ENCODE peak calls at places on chromosomes 11 and 22, in six cellular contexts. One of them, this sample, is unnamed. For H3K4me1, the result is how much of the 10 kb centered on the place peaks cover.

GRCh38 chr11:119113716-119114115 is 6.6 kb downstream of the C2CD2L start:
- DNase-seq in testis: no peak
- DNase-seq in IMR-90: no peak
- DNase-seq in body of pancreas: no peak
- DNase-seq in tibial nerve: no peak
- DNase-seq in A549: no peak
- DNase-seq in this sample: no peak

GRCh38 chr11:2769779-2770555 is 70.2 kb upstream of the KCNQ1OT1 start:
- DNase-seq in testis: peak
- DNase-seq in IMR-90: no peak
- DNase-seq in body of pancreas: peak
- DNase-seq in tibial nerve: peak
- DNase-seq in A549: no peak
- DNase-seq in this sample: no peak

GRCh38 chr11:86588566-86589090 is 83.8 kb downstream of the ME3 start:
- DNase-seq in testis: no peak
- DNase-seq in IMR-90: no peak
- DNase-seq in body of pancreas: no peak
- DNase-seq in tibial nerve: no peak
- DNase-seq in A549: no peak
- DNase-seq in this sample: no peak

GRCh38 chr11:35549787-35550186 is 24.4 kb upstream of the PAMR1 start:
- DNase-seq in testis: no peak
- DNase-seq in IMR-90: peak
- DNase-seq in body of pancreas: no peak
- DNase-seq in tibial nerve: no peak
- DNase-seq in A549: no peak
- DNase-seq in this sample: no peak

GRCh38 chr11:61919113-61919840 is 1.9 kb upstream of the RAB3IL1 start:
- DNase-seq in testis: no peak
- DNase-seq in IMR-90: no peak
- DNase-seq in body of pancreas: no peak
- DNase-seq in tibial nerve: no peak
- DNase-seq in A549: no peak
- DNase-seq in this sample: no peak

GRCh38 chr22:17218341-17218740 is 894 bp downstream of the ADA2 start:
- DNase-seq in testis: no peak
- DNase-seq in IMR-90: no peak
- DNase-seq in body of pancreas: no peak
- DNase-seq in tibial nerve: no peak
- DNase-seq in A549: no peak
- DNase-seq in this sample: no peak

GRCh38 chr11:27673979-27674663 is 26.1 kb downstream of the BDNF start:
- DNase-seq in testis: no peak
- DNase-seq in IMR-90: no peak
- DNase-seq in body of pancreas: no peak
- DNase-seq in tibial nerve: no peak
- DNase-seq in A549: no peak
- DNase-seq in this sample: no peak

GRCh38 chr11:76115555-76115954 is 90.7 kb downstream of the WNT11 start:
- DNase-seq in testis: no peak
- DNase-seq in IMR-90: no peak
- DNase-seq in body of pancreas: no peak
- DNase-seq in tibial nerve: no peak
- DNase-seq in A549: no peak
- DNase-seq in this sample: no peak

GRCh38 chr11:132784441-132784840 is 747.9 kb downstream of the OPCML start:
- DNase-seq in testis: no peak
- DNase-seq in IMR-90: peak
- DNase-seq in body of pancreas: no peak
- DNase-seq in tibial nerve: no peak
- DNase-seq in A549: no peak
- DNase-seq in this sample: no peak

GRCh38 chr11:7490535-7490934 is 5.2 kb downstream of the OLFML1 start:
- DNase-seq in testis: no peak
- DNase-seq in IMR-90: no peak
- DNase-seq in body of pancreas: no peak
- DNase-seq in tibial nerve: no peak
- DNase-seq in A549: no peak
- DNase-seq in this sample: no peak

GRCh38 chr22:50581950-50582561 is 593 bp downstream of the CHKB start:
- DNase-seq in testis: no peak
- DNase-seq in IMR-90: no peak
- DNase-seq in body of pancreas: peak
- DNase-seq in tibial nerve: no peak
- DNase-seq in A549: no peak
- DNase-seq in this sample: no peak

GRCh38 chr11:21566521-21567100 is 626.3 kb upstream of the ANO5 start:
- DNase-seq in testis: no peak
- DNase-seq in IMR-90: no peak
- DNase-seq in body of pancreas: no peak
- DNase-seq in tibial nerve: no peak
- DNase-seq in A549: no peak
- DNase-seq in this sample: no peak

GRCh38 chr22:32754413-32755041 is 47.0 kb upstream of the TIMP3 start:
- DNase-seq in testis: peak
- DNase-seq in IMR-90: peak
- DNase-seq in body of pancreas: no peak
- DNase-seq in tibial nerve: no peak
- DNase-seq in A549: no peak
- DNase-seq in this sample: no peak

GRCh38 chr11:67387074-67387473 is 4.7 kb upstream of the RAD9A start:
- DNase-seq in testis: no peak
- DNase-seq in IMR-90: no peak
- DNase-seq in body of pancreas: no peak
- DNase-seq in tibial nerve: no peak
- DNase-seq in A549: no peak
- DNase-seq in this sample: no peak

GRCh38 chr22:48612077-48612995 is 1215.3 kb downstream of the BRD1 start:
- DNase-seq in testis: no peak
- DNase-seq in IMR-90: no peak
- DNase-seq in body of pancreas: no peak
- DNase-seq in tibial nerve: no peak
- DNase-seq in A549: no peak
- DNase-seq in this sample: no peak

GRCh38 chr11:121508449-121508848 is 55.7 kb upstream of the SORL1-AS1 start:
- DNase-seq in testis: no peak
- DNase-seq in IMR-90: no peak
- DNase-seq in body of pancreas: no peak
- DNase-seq in tibial nerve: no peak
- DNase-seq in A549: no peak
- DNase-seq in this sample: no peak

GRCh38 chr11:26578998-26579635 is 7.1 kb upstream of the MUC15 start:
- DNase-seq in testis: no peak
- DNase-seq in IMR-90: no peak
- DNase-seq in body of pancreas: no peak
- DNase-seq in tibial nerve: no peak
- DNase-seq in A549: no peak
- DNase-seq in this sample: no peak

GRCh38 chr22:16957781-16958180 is 50.2 kb downstream of the GAB4 start:
- DNase-seq in testis: no peak
- DNase-seq in IMR-90: no peak
- DNase-seq in body of pancreas: no peak
- DNase-seq in tibial nerve: no peak
- DNase-seq in A549: no peak
- DNase-seq in this sample: no peak

DNA sequence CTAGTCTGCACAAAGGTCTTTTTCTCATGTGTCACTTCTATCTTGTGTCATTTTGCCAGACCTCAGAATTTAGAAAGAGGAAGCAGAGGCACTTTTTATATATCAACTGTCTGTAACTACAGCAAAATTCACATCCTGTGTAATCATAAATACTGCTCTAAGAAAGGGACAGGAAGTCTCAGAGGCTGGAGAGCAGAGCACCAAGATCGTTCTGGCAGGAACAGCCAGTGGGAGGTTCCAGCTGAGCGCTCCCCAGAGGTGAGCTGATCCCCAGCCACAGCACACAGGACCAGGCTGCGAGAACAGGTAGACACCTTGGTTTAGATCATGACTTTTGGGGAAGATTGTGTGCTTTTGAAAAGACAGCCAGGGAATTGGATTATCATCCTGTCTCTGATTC is at the start of gene MS4A7:
- DNase-seq in testis: peak
- DNase-seq in IMR-90: no peak
- DNase-seq in body of pancreas: peak
- DNase-seq in tibial nerve: no peak
- DNase-seq in A549: no peak
- DNase-seq in this sample: no peak
- TF ChIP-seq POLR2A in testis: no peak
- TF ChIP-seq POLR2A in IMR-90: no peak
- TF ChIP-seq POLR2A in body of pancreas: no peak
- TF ChIP-seq POLR2A in tibial nerve: peak
- TF ChIP-seq POLR2A in A549: no peak
- TF ChIP-seq POLR2A in this sample: no peak

GRCh38 chr22:47047321-47048122 is 285.1 kb downstream of the TBC1D22A start:
- DNase-seq in testis: no peak
- DNase-seq in IMR-90: no peak
- DNase-seq in body of pancreas: peak
- DNase-seq in tibial nerve: no peak
- DNase-seq in A549: no peak
- DNase-seq in this sample: no peak

GRCh38 chr22:47050601-47051051 is 288.2 kb downstream of the TBC1D22A start:
- DNase-seq in testis: peak
- DNase-seq in IMR-90: no peak
- DNase-seq in body of pancreas: no peak
- DNase-seq in tibial nerve: no peak
- DNase-seq in A549: no peak
- DNase-seq in this sample: no peak

GRCh38 chr22:47046411-47047065 is 284.1 kb downstream of the TBC1D22A start:
- DNase-seq in testis: no peak
- DNase-seq in IMR-90: no peak
- DNase-seq in body of pancreas: peak
- DNase-seq in tibial nerve: no peak
- DNase-seq in A549: no peak
- DNase-seq in this sample: no peak

GRCh38 chr22:47049078-47049609 is 286.7 kb downstream of the TBC1D22A start:
- DNase-seq in testis: no peak
- DNase-seq in IMR-90: no peak
- DNase-seq in body of pancreas: peak
- DNase-seq in tibial nerve: no peak
- DNase-seq in A549: no peak
- DNase-seq in this sample: no peak

DNA sequence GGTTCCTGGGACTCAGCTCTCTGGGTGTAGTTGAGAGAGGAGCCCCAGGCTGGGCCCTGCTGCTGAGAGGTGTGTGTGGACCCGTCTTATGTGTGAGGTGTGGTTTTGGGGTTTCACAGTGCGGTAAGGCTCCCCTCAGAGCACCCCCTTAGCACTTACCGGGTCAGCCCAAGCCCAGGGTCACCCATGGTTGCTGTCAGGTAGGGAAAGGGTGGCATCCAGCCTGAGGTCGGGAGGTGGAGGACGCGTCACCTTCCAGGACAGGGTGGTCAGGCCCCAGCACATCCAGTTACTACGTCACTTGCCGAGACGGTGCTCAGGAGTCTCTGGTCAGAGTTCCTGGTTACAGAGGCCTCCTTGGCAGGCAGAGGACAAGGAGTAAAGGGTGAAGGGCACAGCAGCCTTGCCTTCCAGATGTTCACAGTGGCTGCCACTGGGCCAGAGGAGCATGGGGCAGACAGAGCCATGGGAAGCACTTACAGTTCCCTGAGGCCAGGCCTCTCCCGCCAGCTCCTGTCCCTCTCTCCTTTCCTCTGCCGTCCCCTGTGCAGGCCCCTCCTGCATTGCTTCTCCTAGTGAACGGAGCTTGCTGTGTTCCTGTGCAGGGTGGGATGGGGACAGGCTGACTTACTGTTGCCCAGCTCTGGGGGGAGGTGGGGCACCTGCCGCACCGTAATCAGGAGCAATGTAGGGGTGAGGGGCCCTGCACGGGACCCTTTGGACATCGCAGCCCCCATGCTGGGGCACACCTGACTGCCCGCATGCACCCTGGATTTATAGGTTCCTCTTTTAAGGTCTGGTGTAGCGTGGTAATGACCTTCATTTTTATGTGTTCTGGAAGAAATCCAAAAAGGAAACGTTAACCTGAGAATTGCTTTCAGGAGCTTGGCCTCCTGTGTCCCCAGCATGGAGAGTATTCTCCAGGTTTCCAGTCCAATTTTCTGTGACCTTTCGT is 285.9 kb downstream of the TBC1D22A start:
- DNase-seq in testis: no peak
- DNase-seq in IMR-90: no peak
- DNase-seq in body of pancreas: no peak
- DNase-seq in tibial nerve: no peak
- DNase-seq in A549: no peak
- DNase-seq in this sample: no peak
- H3K4me1 ChIP-seq in testis: under half
- H3K4me1 ChIP-seq in IMR-90: under half
- H3K4me1 ChIP-seq in body of pancreas: under half
- H3K4me1 ChIP-seq in tibial nerve: under half
- H3K4me1 ChIP-seq in A549: under half
- H3K4me1 ChIP-seq in this sample: under half

GRCh38 chr22:40951795-40952602 is 821 bp downstream of the RBX1 start:
- DNase-seq in testis: no peak
- DNase-seq in IMR-90: peak
- DNase-seq in body of pancreas: no peak
- DNase-seq in tibial nerve: no peak
- DNase-seq in A549: no peak
- DNase-seq in this sample: no peak
- TF ChIP-seq POLR2A in testis: no peak
- TF ChIP-seq POLR2A in IMR-90: no peak
- TF ChIP-seq POLR2A in body of pancreas: no peak
- TF ChIP-seq POLR2A in tibial nerve: no peak
- TF ChIP-seq POLR2A in A549: peak
- TF ChIP-seq POLR2A in this sample: no peak

GRCh38 chr11:12147827-12148226 is 37.4 kb downstream of the MICAL2 start:
- DNase-seq in testis: no peak
- DNase-seq in IMR-90: no peak
- DNase-seq in body of pancreas: no peak
- DNase-seq in tibial nerve: no peak
- DNase-seq in A549: no peak
- DNase-seq in this sample: no peak

GRCh38 chr11:12149672-12150225 is 39.4 kb downstream of the MICAL2 start:
- DNase-seq in testis: peak
- DNase-seq in IMR-90: peak
- DNase-seq in body of pancreas: no peak
- DNase-seq in tibial nerve: no peak
- DNase-seq in A549: no peak
- DNase-seq in this sample: no peak

GRCh38 chr11:12148882-12149281 is 38.5 kb downstream of the MICAL2 start:
- DNase-seq in testis: no peak
- DNase-seq in IMR-90: no peak
- DNase-seq in body of pancreas: no peak
- DNase-seq in tibial nerve: no peak
- DNase-seq in A549: no peak
- DNase-seq in this sample: no peak

GRCh38 chr11:12150831-12151382 is 40.5 kb downstream of the MICAL2 start:
- DNase-seq in testis: peak
- DNase-seq in IMR-90: peak
- DNase-seq in body of pancreas: no peak
- DNase-seq in tibial nerve: no peak
- DNase-seq in A549: no peak
- DNase-seq in this sample: no peak

DNA sequence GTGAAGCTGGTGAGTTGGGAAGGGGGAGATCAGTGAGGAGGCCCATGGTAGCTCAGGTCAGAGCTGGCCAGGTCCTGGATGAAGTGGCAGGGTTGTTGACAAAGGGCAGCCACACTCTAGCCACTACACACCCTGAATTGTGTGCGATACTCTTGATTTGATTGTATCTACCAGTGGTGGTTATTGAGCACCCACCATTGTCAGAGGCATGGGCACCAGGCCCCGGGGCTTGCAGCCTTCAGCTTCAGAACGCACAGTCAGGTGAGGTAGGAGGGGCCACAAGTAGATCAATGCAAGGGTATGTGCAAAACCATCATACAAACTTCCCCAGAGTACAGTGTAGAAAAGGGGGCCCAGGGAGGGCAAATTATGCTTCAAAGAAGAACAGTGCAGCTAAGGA is 38.1 kb downstream of the MICAL2 start:
- DNase-seq in testis: no peak
- DNase-seq in IMR-90: no peak
- DNase-seq in body of pancreas: no peak
- DNase-seq in tibial nerve: no peak
- DNase-seq in A549: no peak
- DNase-seq in this sample: no peak
- H3K4me1 ChIP-seq in testis: under half
- H3K4me1 ChIP-seq in IMR-90: under half
- H3K4me1 ChIP-seq in body of pancreas: under half
- H3K4me1 ChIP-seq in tibial nerve: under half
- H3K4me1 ChIP-seq in A549: under half
- H3K4me1 ChIP-seq in this sample: under half